ENCODE peak calls at places on chromosomes 13 and 19, in eight cellular contexts. J is psoas muscle, O is hepatocyte, R is AG04449, U is AG09309, G is osteocyte, Z is Calu3, F is fibroblast of the aortic adventitia. M is an unnamed sample.

GRCh38 chr19:11293468-11294389 is 2.2 kb upstream of the TSPAN16 start:
- DNase-seq in J (peak), O (peak), R (peak), U (peak), G (peak), Z (peak), F (peak), M (peak)

GRCh38 chr19:22517496-22518411 is 95.6 kb upstream of the ZNF98 start:
- DNase-seq in J (no peak), O (no peak), R (no peak), U (no peak), G (peak), Z (no peak), F (no peak), M (no peak)

GRCh38 chr13:23868521-23868920 is 20.7 kb downstream of the MIPEP start:
- DNase-seq in J (no peak), O (no peak), R (peak), U (peak), G (no peak), Z (peak), F (peak), M (no peak)

GRCh38 chr19:7867092-7867844 is 6.9 kb downstream of the PRR36 start:
- DNase-seq in J (peak), O (no peak), R (no peak), U (no peak), G (no peak), Z (no peak), F (no peak), M (no peak)

GRCh38 chr13:102020611-102021216 is 381.1 kb downstream of the FGF14 start:
- DNase-seq in J (no peak), O (no peak), R (no peak), U (no peak), G (no peak), Z (peak), F (peak), M (no peak)

GRCh38 chr13:66992183-66992582 is 238.0 kb downstream of the PCDH9 start:
- DNase-seq in J (no peak), O (no peak), R (no peak), U (no peak), G (no peak), Z (peak), F (peak), M (no peak)

GRCh38 chr19:20247016-20247683 is 80.1 kb downstream of the ZNF486 start:
- DNase-seq in J (no peak), O (peak), R (no peak), U (no peak), G (no peak), Z (no peak), F (peak), M (no peak)

GRCh38 chr13:102901615-102902305 is 55.9 kb downstream of the ERCC5 start:
- DNase-seq in J (no peak), O (no peak), R (no peak), U (no peak), G (no peak), Z (no peak), F (no peak), M (no peak)

GRCh38 chr13:21583496-21583895 is 20.5 kb downstream of the MICU2 start:
- DNase-seq in J (no peak), O (no peak), R (peak), U (no peak), G (no peak), Z (no peak), F (peak), M (no peak)

GRCh38 chr19:35925501-35925900 is 10.7 kb upstream of the LRFN3 start:
- DNase-seq in J (no peak), O (no peak), R (no peak), U (no peak), G (no peak), Z (no peak), F (no peak), M (no peak)

GRCh38 chr13:40916207-40916998 is 102.7 kb downstream of the ELF1 start:
- DNase-seq in J (no peak), O (no peak), R (no peak), U (no peak), G (no peak), Z (no peak), F (peak), M (no peak)

GRCh38 chr13:111068009-111068350 is 47.1 kb upstream of the ARHGEF7 start:
- DNase-seq in J (no peak), O (no peak), R (no peak), U (no peak), G (no peak), Z (no peak), F (no peak), M (no peak)
- TF ChIP-seq CTCF in J (no peak), O (no peak), R (no peak), U (no peak), G (peak), Z (no peak), F (no peak), M (no peak)

DNA sequence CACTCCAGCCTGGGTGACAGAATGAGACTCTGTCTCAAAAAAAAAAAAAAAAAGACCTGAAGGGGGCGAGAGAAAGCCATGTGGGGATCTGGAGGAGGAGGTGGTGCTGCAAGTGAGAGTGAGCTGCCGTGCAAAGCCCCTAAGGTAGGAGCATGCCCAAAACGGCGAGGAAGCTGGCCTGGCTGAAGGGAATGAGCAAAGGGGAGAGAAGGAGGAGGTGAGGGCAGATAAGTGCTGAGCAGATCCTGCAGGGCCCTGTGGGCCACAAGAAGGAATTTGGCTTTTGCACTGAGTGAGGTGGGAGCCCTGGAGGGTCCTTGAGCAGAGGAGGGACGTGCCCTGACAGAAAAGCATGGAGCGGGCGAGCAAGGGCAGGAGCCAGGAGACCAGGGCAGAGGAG is 19.4 kb upstream of the ADGRE5 start:
- DNase-seq in J (no peak), O (no peak), R (no peak), U (no peak), G (no peak), Z (no peak), F (peak), M (no peak)
- TF ChIP-seq CTCF in J (peak), O (no peak), R (peak), U (peak), G (peak), Z (no peak), F (no peak), M (no peak)

GRCh38 chr19:18063463-18063862 is 23.3 kb downstream of the IL12RB1 start:
- DNase-seq in J (no peak), O (peak), R (no peak), U (no peak), G (no peak), Z (no peak), F (no peak), M (no peak)
- TF ChIP-seq CTCF in J (no peak), O (peak), R (no peak), U (peak), G (peak), Z (no peak), F (no peak), M (no peak)

GRCh38 chr13:19085876-19086275 is 95.7 kb downstream of the TUBA3C start:
- DNase-seq in J (no peak), O (no peak), R (no peak), U (no peak), G (no peak), Z (no peak), F (no peak), M (no peak)

GRCh38 chr13:19085258-19085657 is 96.4 kb downstream of the TUBA3C start:
- DNase-seq in J (no peak), O (no peak), R (no peak), U (no peak), G (no peak), Z (no peak), F (no peak), M (no peak)

GRCh38 chr13:19088416-19088815 is 93.2 kb downstream of the TUBA3C start:
- DNase-seq in J (no peak), O (no peak), R (no peak), U (no peak), G (no peak), Z (no peak), F (no peak), M (no peak)

GRCh38 chr13:19090495-19090894 is 91.1 kb downstream of the TUBA3C start:
- DNase-seq in J (no peak), O (no peak), R (no peak), U (no peak), G (no peak), Z (no peak), F (no peak), M (no peak)

GRCh38 chr13:19089315-19089714 is 92.3 kb downstream of the TUBA3C start:
- DNase-seq in J (no peak), O (no peak), R (no peak), U (no peak), G (no peak), Z (no peak), F (no peak), M (no peak)
- TF ChIP-seq CTCF in J (no peak), O (no peak), R (no peak), U (no peak), G (no peak), Z (no peak), F (no peak), M (no peak)

DNA sequence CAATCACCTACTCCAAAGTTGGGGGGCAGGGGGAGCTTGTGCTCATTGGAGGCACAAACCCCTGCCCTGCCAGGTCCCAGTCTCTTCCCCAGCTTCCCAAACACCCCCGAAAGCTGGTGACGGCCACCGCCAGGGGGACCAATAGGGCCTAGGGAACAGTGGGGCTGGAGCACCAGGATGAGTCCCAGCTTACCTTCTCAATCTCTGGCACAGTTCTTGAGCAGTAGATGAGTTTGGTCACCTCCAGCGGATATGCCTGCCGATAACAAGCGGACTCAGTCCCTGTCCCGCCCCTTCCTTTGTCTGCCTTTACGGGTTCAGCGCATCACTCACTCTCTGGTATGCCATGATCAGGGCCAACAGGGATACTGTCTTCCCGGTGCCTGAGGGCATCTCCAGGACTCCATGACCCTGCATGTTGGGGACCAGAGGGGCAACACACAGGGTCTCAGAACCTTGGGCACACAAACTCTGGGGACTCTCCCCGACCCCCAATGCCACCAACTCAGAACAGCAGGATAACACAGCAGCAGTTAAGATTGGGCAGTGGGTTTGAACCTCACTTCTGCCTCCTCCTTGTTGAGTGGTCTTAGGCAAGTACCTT is 1.5 kb downstream of the ERCC2 start:
- DNase-seq in J (no peak), O (no peak), R (no peak), U (no peak), G (no peak), Z (no peak), F (no peak), M (no peak)
- TF ChIP-seq CTCF in J (no peak), O (no peak), R (no peak), U (no peak), G (no peak), Z (no peak), F (no peak), M (no peak)

DNA sequence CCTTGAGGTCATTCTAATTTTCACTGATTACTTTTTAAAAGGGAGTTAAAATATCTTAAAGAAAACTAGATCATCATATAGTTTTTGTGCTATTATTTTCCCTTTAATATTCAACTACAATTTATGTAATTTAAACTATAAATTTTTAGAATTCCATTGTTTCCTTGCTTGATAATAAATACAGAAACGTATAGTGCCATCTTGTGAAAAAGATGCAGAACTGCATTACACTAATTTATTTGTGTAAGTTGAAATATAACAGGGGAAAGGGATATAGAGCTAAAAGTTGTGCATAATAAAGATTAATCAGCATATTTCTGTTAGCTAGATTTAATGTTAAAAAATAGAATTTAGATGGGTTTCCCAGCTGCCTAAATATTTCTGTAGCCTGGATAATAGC is 61.5 kb upstream of the TDRD3 start:
- DNase-seq in J (no peak), O (no peak), R (no peak), U (no peak), G (no peak), Z (no peak), F (peak), M (no peak)
- TF ChIP-seq CTCF in J (peak), O (peak), R (peak), U (peak), G (peak), Z (no peak), F (peak), M (peak)

GRCh38 chr19:44529541-44529940 is at the start of gene CEACAM20:
- DNase-seq in J (no peak), O (no peak), R (no peak), U (no peak), G (no peak), Z (no peak), F (no peak), M (no peak)

GRCh38 chr19:44530777-44531176 is 1.3 kb upstream of the CEACAM20 start:
- DNase-seq in J (no peak), O (no peak), R (no peak), U (peak), G (no peak), Z (no peak), F (peak), M (no peak)

GRCh38 chr19:44527554-44527953 is 1.9 kb downstream of the CEACAM20 start:
- DNase-seq in J (no peak), O (no peak), R (no peak), U (no peak), G (no peak), Z (no peak), F (no peak), M (no peak)

GRCh38 chr19:44521370-44521769 is 8.1 kb downstream of the CEACAM20 start:
- DNase-seq in J (no peak), O (no peak), R (no peak), U (no peak), G (no peak), Z (no peak), F (no peak), M (no peak)

GRCh38 chr19:44525721-44526430 is 3.6 kb downstream of the CEACAM20 start:
- DNase-seq in J (no peak), O (no peak), R (no peak), U (no peak), G (no peak), Z (no peak), F (no peak), M (no peak)
- TF ChIP-seq CTCF in J (no peak), O (no peak), R (no peak), U (no peak), G (no peak), Z (no peak), F (no peak), M (no peak)

DNA sequence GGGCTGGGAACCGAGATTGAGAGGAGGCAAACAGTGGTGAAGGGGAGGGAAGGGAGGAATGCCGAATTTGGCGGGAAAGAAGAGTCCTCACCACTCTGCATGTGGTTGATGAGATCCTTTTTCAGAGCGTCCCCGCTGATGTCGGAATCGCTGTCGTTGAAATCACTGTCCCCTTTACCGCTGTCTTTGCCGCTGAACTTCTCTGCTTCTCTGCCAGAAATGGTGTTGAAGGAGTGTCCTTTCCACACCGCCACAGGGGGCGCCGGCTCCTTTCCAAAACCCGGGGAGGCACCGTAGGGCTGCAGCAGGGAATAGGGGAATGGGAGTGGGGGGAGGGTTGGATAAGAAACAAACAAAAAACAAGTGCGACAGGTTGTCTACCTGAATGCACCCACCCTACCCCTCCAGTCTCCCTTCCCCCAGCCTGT is 3.1 kb downstream of the PCDH8 start:
- DNase-seq in J (no peak), O (no peak), R (no peak), U (no peak), G (no peak), Z (no peak), F (no peak), M (no peak)
- TF ChIP-seq CTCF in J (no peak), O (peak), R (no peak), U (no peak), G (no peak), Z (no peak), F (no peak), M (no peak)

DNA sequence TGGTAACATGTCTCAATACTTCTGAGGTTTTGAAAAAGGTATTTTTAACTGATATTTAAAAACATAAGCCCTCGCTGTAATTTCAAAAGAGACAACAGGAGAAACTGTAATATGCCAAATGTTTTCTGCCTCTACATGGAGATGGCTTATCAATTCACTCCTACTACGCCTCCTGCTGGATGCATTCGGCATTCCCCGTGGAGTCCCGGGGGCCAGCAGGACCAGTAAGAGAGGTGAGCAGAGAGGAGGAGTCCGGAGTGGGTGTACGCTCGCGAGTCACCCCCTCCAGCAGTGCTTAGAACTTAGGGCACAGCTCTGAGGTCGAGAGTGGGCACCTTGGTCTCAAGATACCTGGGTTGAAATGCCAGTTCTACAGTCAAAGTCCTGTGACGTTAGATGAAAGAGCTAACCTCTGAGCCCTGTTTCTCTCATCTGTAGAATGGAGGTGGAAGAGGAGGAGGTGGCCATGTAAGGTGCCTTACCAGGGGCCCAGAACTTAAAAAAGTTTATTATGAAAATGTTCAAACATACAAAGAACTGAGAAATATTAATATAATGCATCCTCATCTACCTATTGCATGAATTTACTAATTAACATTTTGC is 110.2 kb downstream of the STK24 start:
- DNase-seq in J (no peak), O (no peak), R (no peak), U (no peak), G (no peak), Z (peak), F (peak), M (peak)
- TF ChIP-seq CTCF in J (peak), O (peak), R (peak), U (peak), G (peak), Z (no peak), F (peak), M (peak)

DNA sequence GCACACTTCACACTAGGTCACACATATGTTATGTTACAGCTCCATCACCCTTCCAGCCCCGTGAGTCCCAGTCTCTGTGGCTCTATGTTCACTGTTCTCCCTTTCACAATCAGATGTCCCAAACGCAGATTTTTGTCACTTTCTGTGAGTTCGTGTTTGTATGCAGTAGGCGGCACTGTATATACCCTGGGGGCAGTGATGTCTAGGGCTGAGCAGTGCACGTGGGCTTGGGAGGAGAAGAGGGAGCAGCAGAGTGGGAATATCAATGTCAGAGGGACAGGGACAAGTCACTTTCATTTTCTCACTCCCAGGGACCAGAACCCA is 22.0 kb downstream of the PSG1 start:
- DNase-seq in J (no peak), O (no peak), R (no peak), U (no peak), G (peak), Z (no peak), F (no peak), M (no peak)
- TF ChIP-seq CTCF in J (no peak), O (no peak), R (no peak), U (no peak), G (no peak), Z (no peak), F (no peak), M (no peak)

M was measured in sigmoid colon.